ENCODE peak calls at places on chromosomes 6 and 20, in eight cellular contexts. S is stomach, N is Caco-2, Q is breast epithelium, O is astrocyte of the spinal cord, L is psoas muscle, H is Calu3, I is fibroblast of pulmonary artery. D is an unnamed sample.

GRCh38 chr20:40956926-40957760 is 71.5 kb upstream of the TOP1 start:
- DNase-seq in H (no peak), L (no peak), N (no peak), I (no peak), S (peak), Q (peak), O (no peak), D (no peak)

GRCh38 chr6:140766999-140767398 is 1365.7 kb upstream of the GJE1 start:
- DNase-seq in O (no peak), S (no peak), H (no peak), Q (no peak), N (no peak), I (no peak), L (no peak), D (no peak)

GRCh38 chr6:78611097-78611625 is 256.2 kb upstream of the IRAK1BP1 start:
- DNase-seq in Q (no peak), S (no peak), N (no peak), H (peak), I (no peak), L (no peak), O (no peak), D (no peak)

GRCh38 chr6:139323511-139324445 is 32.0 kb upstream of the TXLNB start:
- DNase-seq in I (peak), S (peak), N (no peak), O (peak), Q (peak), L (peak), H (no peak), D (peak)

GRCh38 chr20:30502670-30503069 is 754.8 kb upstream of the DEFB115 start:
- DNase-seq in L (no peak), H (no peak), N (no peak), S (no peak), I (no peak), O (no peak), Q (no peak), D (no peak)

GRCh38 chr6:111482236-111482958 is 621 bp downstream of the REV3L start:
- DNase-seq in I (peak), S (peak), N (peak), H (peak), Q (peak), L (peak), O (peak), D (no peak)

GRCh38 chr6:15096894-15097837 is 148.7 kb upstream of the JARID2 start:
- DNase-seq in L (no peak), O (no peak), N (no peak), S (no peak), H (no peak), I (peak), Q (no peak), D (no peak)

GRCh38 chr6:168132531-168133184 is 53.6 kb upstream of the FRMD1 start:
- DNase-seq in Q (peak), L (peak), O (peak), S (peak), H (peak), I (peak), N (no peak), D (no peak)

GRCh38 chr6:51049983-51050877 is 231.6 kb downstream of the TFAP2B start:
- DNase-seq in N (no peak), L (no peak), I (no peak), S (no peak), O (peak), H (no peak), Q (no peak), D (no peak)

GRCh38 chr6:96246563-96246962 is 230.8 kb downstream of the FUT9 start:
- DNase-seq in O (no peak), I (no peak), N (no peak), H (no peak), Q (no peak), L (no peak), S (no peak), D (no peak)

GRCh38 chr6:155400022-155400965 is 55.3 kb downstream of the NOX3 start:
- DNase-seq in S (no peak), I (no peak), O (no peak), H (no peak), L (no peak), Q (no peak), N (no peak), D (peak)

GRCh38 chr6:151216812-151217211 is 23.0 kb upstream of the AKAP12 start:
- DNase-seq in L (no peak), I (no peak), N (no peak), S (no peak), H (no peak), O (no peak), Q (no peak), D (no peak)

GRCh38 chr20:59988141-59988540 is 29.9 kb downstream of the CDH26 start:
- DNase-seq in S (peak), Q (peak), N (peak), I (no peak), O (no peak), L (peak), H (peak), D (peak)

GRCh38 chr20:59984551-59984950 is 26.3 kb downstream of the CDH26 start:
- DNase-seq in I (no peak), L (no peak), Q (no peak), H (no peak), N (no peak), S (no peak), O (no peak), D (no peak)

GRCh38 chr20:59987135-59987534 is 28.9 kb downstream of the CDH26 start:
- DNase-seq in I (no peak), S (no peak), N (no peak), Q (no peak), L (no peak), H (no peak), O (no peak), D (no peak)

GRCh38 chr20:59985864-59986263 is 27.6 kb downstream of the CDH26 start:
- DNase-seq in Q (no peak), H (peak), O (no peak), L (no peak), N (peak), I (no peak), S (no peak), D (no peak)
- TF ChIP-seq CTCF in Q (no peak), H (peak), O (no peak), L (no peak), N (peak), I (no peak), S (no peak), D (no peak)

DNA sequence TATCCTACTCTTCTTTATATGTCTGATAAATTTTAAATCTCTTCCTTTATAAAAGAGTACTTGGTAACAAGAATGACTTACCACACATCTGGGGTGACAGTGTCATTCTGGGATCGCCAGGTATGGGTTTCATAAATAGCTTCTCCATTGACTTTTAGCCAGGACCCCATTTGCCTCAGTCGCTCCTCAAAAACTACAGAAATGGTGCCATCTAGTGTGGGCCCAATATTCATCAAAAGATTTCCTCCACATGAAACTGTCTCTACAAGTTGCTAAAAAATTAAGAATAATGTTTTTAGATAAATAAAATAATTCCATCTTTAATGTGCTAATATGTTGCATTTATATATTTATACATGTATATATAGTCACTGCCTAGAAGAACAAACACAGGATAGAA is 9.7 kb downstream of the FUCA2 start:
- DNase-seq in I (no peak), S (no peak), L (no peak), N (no peak), O (no peak), H (no peak), Q (no peak), D (no peak)
- TF ChIP-seq CTCF in I (no peak), S (no peak), L (no peak), N (no peak), O (no peak), H (no peak), Q (no peak), D (no peak)

DNA sequence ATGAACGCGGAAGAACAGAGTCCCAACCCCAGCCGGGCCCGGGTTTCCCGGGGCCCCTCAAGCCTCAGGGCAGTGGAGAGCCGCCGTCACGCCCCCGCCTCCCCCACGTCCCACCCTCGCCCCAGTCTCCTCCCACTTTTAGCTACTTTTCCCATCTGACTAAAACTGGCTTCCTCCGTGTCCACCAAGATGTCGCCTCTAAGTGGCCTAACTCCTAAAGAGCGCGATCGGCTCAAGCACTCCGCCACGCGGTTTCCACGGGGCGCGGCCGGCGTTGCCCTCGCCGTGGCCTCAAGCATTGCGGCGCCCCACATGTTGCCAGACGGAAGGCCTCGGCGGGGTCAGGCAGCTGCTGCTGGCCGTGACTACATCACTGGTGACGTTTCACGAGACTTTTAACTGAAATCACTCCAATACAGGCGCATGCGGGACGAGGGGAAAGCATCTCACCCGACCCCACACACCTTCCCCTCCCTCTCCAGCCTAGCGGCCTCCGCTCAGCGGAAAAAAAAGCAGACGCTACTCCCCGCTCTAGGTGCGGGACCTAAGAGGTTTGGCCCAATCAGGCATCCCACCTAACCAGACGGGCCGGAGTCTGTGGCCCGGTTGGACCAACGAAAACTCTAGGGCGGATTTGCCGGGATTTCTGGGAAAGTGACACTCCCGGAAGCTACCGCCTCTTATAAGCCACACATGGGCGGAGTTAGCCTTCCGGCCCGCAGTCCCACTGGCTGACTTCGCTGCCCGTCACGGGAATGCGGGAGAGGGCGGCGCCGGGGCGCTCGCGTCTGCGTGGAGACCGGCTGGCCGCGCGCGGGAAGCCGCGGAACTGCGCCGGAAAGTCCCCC is at the start of gene NXT1:
- DNase-seq in S (peak), I (peak), O (peak), L (peak), Q (peak), H (peak), N (peak), D (peak)
- TF ChIP-seq CTCF in S (no peak), I (no peak), O (peak), L (peak), Q (peak), H (no peak), N (peak), D (no peak)

GRCh38 chr20:19502169-19502568 is 255.9 kb upstream of the RIN2 start:
- DNase-seq in O (no peak), N (no peak), S (no peak), Q (no peak), I (no peak), H (no peak), L (peak), D (no peak)
- TF ChIP-seq CTCF in O (no peak), N (no peak), S (no peak), Q (no peak), I (no peak), H (no peak), L (no peak), D (no peak)

GRCh38 chr6:29722773-29723665 is at the start of gene HLA-F:
- DNase-seq in O (peak), Q (peak), L (peak), N (peak), I (peak), H (peak), S (peak), D (peak)
- TF ChIP-seq CTCF in O (no peak), Q (no peak), L (no peak), N (no peak), I (no peak), H (no peak), S (no peak), D (no peak)

DNA sequence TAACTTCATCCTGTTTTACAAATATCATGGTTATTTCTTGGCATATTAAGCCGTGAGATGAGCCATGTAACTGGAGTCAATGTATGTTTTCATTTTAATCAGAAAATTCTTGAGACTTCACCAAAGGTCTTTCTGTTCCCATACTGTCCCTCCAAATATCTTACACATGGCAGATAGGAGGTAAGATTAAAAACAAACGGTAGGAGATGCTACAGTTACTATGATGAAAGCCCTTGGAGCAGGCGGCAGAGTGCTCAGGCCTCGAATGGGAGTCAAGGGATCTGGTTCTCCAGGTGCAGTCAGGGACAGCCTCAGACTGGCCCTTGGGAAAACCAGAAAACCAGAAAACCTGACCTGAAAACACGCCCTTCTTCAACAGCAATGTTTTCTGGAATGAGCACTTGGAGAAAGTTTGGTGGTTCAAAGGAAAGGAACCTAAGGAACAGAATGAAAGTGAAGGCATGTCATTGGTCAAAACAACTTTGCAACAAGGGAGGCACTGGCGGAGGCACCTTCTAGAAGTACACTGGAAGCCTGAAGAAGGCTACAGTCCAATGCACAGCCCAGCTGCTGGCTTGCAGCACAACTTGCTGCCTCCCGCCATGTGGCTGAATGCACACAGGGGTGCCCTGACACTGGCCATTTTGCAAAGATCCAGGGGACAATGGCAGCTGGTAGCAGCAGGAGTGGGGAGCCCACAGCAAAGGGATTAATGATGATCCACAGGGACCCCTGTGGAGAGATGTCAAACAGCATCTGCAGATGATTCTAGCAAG is 17.4 kb upstream of the FOXO3 start:
- DNase-seq in L (no peak), S (no peak), H (no peak), Q (no peak), O (no peak), I (no peak), N (no peak), D (no peak)
- TF ChIP-seq CTCF in L (no peak), S (no peak), H (no peak), Q (no peak), O (no peak), I (no peak), N (no peak), D (no peak)

D was measured in MCF 10A.